ENCODE peak calls at places on chromosomes 6 and 20, in eight cellular contexts. One of them, this sample, is unnamed.

GRCh38 chr6:144197919-144198318 is 47.6 kb downstream of the STX11 start:
- DNase-seq in upper lobe of left lung: no peak
- DNase-seq in amygdala: no peak
- DNase-seq in left ventricle myocardium superior: no peak
- DNase-seq in right cardiac atrium: no peak
- DNase-seq in hippocampal formation: no peak
- DNase-seq in naive B cell: no peak
- DNase-seq in SK-N-DZ: no peak
- DNase-seq in this sample: no peak

GRCh38 chr20:4555188-4555893 is 166.4 kb upstream of the PRND start:
- DNase-seq in upper lobe of left lung: no peak
- DNase-seq in amygdala: no peak
- DNase-seq in left ventricle myocardium superior: no peak
- DNase-seq in right cardiac atrium: no peak
- DNase-seq in hippocampal formation: no peak
- DNase-seq in naive B cell: no peak
- DNase-seq in SK-N-DZ: no peak
- DNase-seq in this sample: no peak

GRCh38 chr6:105862936-105863603 is 223.1 kb upstream of the PRDM1 start:
- DNase-seq in upper lobe of left lung: no peak
- DNase-seq in amygdala: no peak
- DNase-seq in left ventricle myocardium superior: no peak
- DNase-seq in right cardiac atrium: no peak
- DNase-seq in hippocampal formation: no peak
- DNase-seq in naive B cell: peak
- DNase-seq in SK-N-DZ: no peak
- DNase-seq in this sample: no peak

GRCh38 chr6:116189472-116189871 is 63.5 kb upstream of the COL10A1 start:
- DNase-seq in upper lobe of left lung: no peak
- DNase-seq in amygdala: no peak
- DNase-seq in left ventricle myocardium superior: no peak
- DNase-seq in right cardiac atrium: no peak
- DNase-seq in hippocampal formation: no peak
- DNase-seq in naive B cell: no peak
- DNase-seq in SK-N-DZ: no peak
- DNase-seq in this sample: no peak

GRCh38 chr6:87364602-87365252 is 20.1 kb downstream of the C6orf163 start:
- DNase-seq in upper lobe of left lung: no peak
- DNase-seq in amygdala: no peak
- DNase-seq in left ventricle myocardium superior: no peak
- DNase-seq in right cardiac atrium: no peak
- DNase-seq in hippocampal formation: no peak
- DNase-seq in naive B cell: no peak
- DNase-seq in SK-N-DZ: no peak
- DNase-seq in this sample: no peak

GRCh38 chr6:11918021-11918738 is 93.9 kb upstream of the HIVEP1 start:
- DNase-seq in upper lobe of left lung: no peak
- DNase-seq in amygdala: no peak
- DNase-seq in left ventricle myocardium superior: no peak
- DNase-seq in right cardiac atrium: no peak
- DNase-seq in hippocampal formation: no peak
- DNase-seq in naive B cell: no peak
- DNase-seq in SK-N-DZ: no peak
- DNase-seq in this sample: peak

GRCh38 chr6:99219788-99220187 is 129.7 kb downstream of the FAXC start:
- DNase-seq in upper lobe of left lung: peak
- DNase-seq in amygdala: no peak
- DNase-seq in left ventricle myocardium superior: no peak
- DNase-seq in right cardiac atrium: no peak
- DNase-seq in hippocampal formation: no peak
- DNase-seq in naive B cell: no peak
- DNase-seq in SK-N-DZ: no peak
- DNase-seq in this sample: no peak

GRCh38 chr20:56440346-56441007 is 27.9 kb upstream of the RTF2 start:
- DNase-seq in upper lobe of left lung: no peak
- DNase-seq in amygdala: no peak
- DNase-seq in left ventricle myocardium superior: no peak
- DNase-seq in right cardiac atrium: no peak
- DNase-seq in hippocampal formation: no peak
- DNase-seq in naive B cell: peak
- DNase-seq in SK-N-DZ: no peak
- DNase-seq in this sample: no peak

GRCh38 chr6:32843321-32843978 is 397 bp downstream of the PSMB8 start:
- DNase-seq in upper lobe of left lung: no peak
- DNase-seq in amygdala: no peak
- DNase-seq in left ventricle myocardium superior: no peak
- DNase-seq in right cardiac atrium: peak
- DNase-seq in hippocampal formation: no peak
- DNase-seq in naive B cell: no peak
- DNase-seq in SK-N-DZ: no peak
- DNase-seq in this sample: no peak

GRCh38 chr6:121201108-121201507 is 133.2 kb downstream of the TBC1D32 start:
- DNase-seq in upper lobe of left lung: no peak
- DNase-seq in amygdala: no peak
- DNase-seq in left ventricle myocardium superior: no peak
- DNase-seq in right cardiac atrium: no peak
- DNase-seq in hippocampal formation: no peak
- DNase-seq in naive B cell: no peak
- DNase-seq in SK-N-DZ: no peak
- DNase-seq in this sample: no peak

GRCh38 chr6:165889636-165890403 is 226.8 kb upstream of the PDE10A start:
- DNase-seq in upper lobe of left lung: no peak
- DNase-seq in amygdala: no peak
- DNase-seq in left ventricle myocardium superior: no peak
- DNase-seq in right cardiac atrium: no peak
- DNase-seq in hippocampal formation: no peak
- DNase-seq in naive B cell: no peak
- DNase-seq in SK-N-DZ: peak
- DNase-seq in this sample: no peak

GRCh38 chr20:59149678-59150504 is 13.7 kb upstream of the ZNF831 start:
- DNase-seq in upper lobe of left lung: no peak
- DNase-seq in amygdala: no peak
- DNase-seq in left ventricle myocardium superior: peak
- DNase-seq in right cardiac atrium: peak
- DNase-seq in hippocampal formation: no peak
- DNase-seq in naive B cell: peak
- DNase-seq in SK-N-DZ: no peak
- DNase-seq in this sample: no peak

GRCh38 chr20:61494763-61495595 is 242.9 kb downstream of the CDH4 start:
- DNase-seq in upper lobe of left lung: no peak
- DNase-seq in amygdala: no peak
- DNase-seq in left ventricle myocardium superior: no peak
- DNase-seq in right cardiac atrium: no peak
- DNase-seq in hippocampal formation: no peak
- DNase-seq in naive B cell: no peak
- DNase-seq in SK-N-DZ: no peak
- DNase-seq in this sample: no peak

GRCh38 chr20:22836877-22837276 is 198.2 kb upstream of the SSTR4 start:
- DNase-seq in upper lobe of left lung: no peak
- DNase-seq in amygdala: no peak
- DNase-seq in left ventricle myocardium superior: no peak
- DNase-seq in right cardiac atrium: no peak
- DNase-seq in hippocampal formation: no peak
- DNase-seq in naive B cell: no peak
- DNase-seq in SK-N-DZ: no peak
- DNase-seq in this sample: no peak

GRCh38 chr6:16674666-16675392 is 86.4 kb downstream of the ATXN1 start:
- DNase-seq in upper lobe of left lung: no peak
- DNase-seq in amygdala: no peak
- DNase-seq in left ventricle myocardium superior: no peak
- DNase-seq in right cardiac atrium: no peak
- DNase-seq in hippocampal formation: no peak
- DNase-seq in naive B cell: no peak
- DNase-seq in SK-N-DZ: no peak
- DNase-seq in this sample: no peak

GRCh38 chr6:1175877-1176276 is 136.0 kb upstream of the FOXQ1 start:
- DNase-seq in upper lobe of left lung: no peak
- DNase-seq in amygdala: no peak
- DNase-seq in left ventricle myocardium superior: no peak
- DNase-seq in right cardiac atrium: no peak
- DNase-seq in hippocampal formation: no peak
- DNase-seq in naive B cell: no peak
- DNase-seq in SK-N-DZ: no peak
- DNase-seq in this sample: no peak

GRCh38 chr6:125747589-125748533 is 1.6 kb upstream of the HEY2 start:
- DNase-seq in upper lobe of left lung: peak
- DNase-seq in amygdala: peak
- DNase-seq in left ventricle myocardium superior: peak
- DNase-seq in right cardiac atrium: peak
- DNase-seq in hippocampal formation: peak
- DNase-seq in naive B cell: peak
- DNase-seq in SK-N-DZ: no peak
- DNase-seq in this sample: peak

GRCh38 chr6:41757931-41758640 is 10.9 kb upstream of the PGC start:
- DNase-seq in upper lobe of left lung: no peak
- DNase-seq in amygdala: no peak
- DNase-seq in left ventricle myocardium superior: no peak
- DNase-seq in right cardiac atrium: no peak
- DNase-seq in hippocampal formation: no peak
- DNase-seq in naive B cell: no peak
- DNase-seq in SK-N-DZ: no peak
- DNase-seq in this sample: no peak

GRCh38 chr6:4397307-4397706 is 261.9 kb upstream of the ECI2 start:
- DNase-seq in upper lobe of left lung: no peak
- DNase-seq in amygdala: no peak
- DNase-seq in left ventricle myocardium superior: peak
- DNase-seq in right cardiac atrium: no peak
- DNase-seq in hippocampal formation: peak
- DNase-seq in naive B cell: no peak
- DNase-seq in SK-N-DZ: no peak
- DNase-seq in this sample: no peak

GRCh38 chr6:113011389-113011788 is 664.3 kb downstream of the RFPL4B start:
- DNase-seq in upper lobe of left lung: no peak
- DNase-seq in amygdala: no peak
- DNase-seq in left ventricle myocardium superior: no peak
- DNase-seq in right cardiac atrium: no peak
- DNase-seq in hippocampal formation: no peak
- DNase-seq in naive B cell: no peak
- DNase-seq in SK-N-DZ: no peak
- DNase-seq in this sample: no peak

GRCh38 chr20:44596010-44596409 is 13.6 kb downstream of the PKIG start:
- DNase-seq in upper lobe of left lung: no peak
- DNase-seq in amygdala: no peak
- DNase-seq in left ventricle myocardium superior: no peak
- DNase-seq in right cardiac atrium: no peak
- DNase-seq in hippocampal formation: no peak
- DNase-seq in naive B cell: no peak
- DNase-seq in SK-N-DZ: no peak
- DNase-seq in this sample: no peak

GRCh38 chr6:132020138-132020551 is 69.0 kb upstream of the CCN2 start:
- DNase-seq in upper lobe of left lung: peak
- DNase-seq in amygdala: no peak
- DNase-seq in left ventricle myocardium superior: peak
- DNase-seq in right cardiac atrium: peak
- DNase-seq in hippocampal formation: no peak
- DNase-seq in naive B cell: no peak
- DNase-seq in SK-N-DZ: no peak
- DNase-seq in this sample: no peak

This sample was measured in NCI-H1930.